ENCODE peak calls at places on chromosomes 6 and 20, in four cellular contexts. One of them, this sample, is unnamed.

GRCh38 chr20:62887147-62887859 is 25.7 kb upstream of the TCFL5 start:
- DNase-seq in spleen: no peak
- DNase-seq in COR-L47: peak; percentile 83
- DNase-seq in activated naive CD8-positive, alpha-beta T cell treated with anti-CD3 and anti-CD28 coated beads, Interleukin-2, amount 10 ng/mL, durations not matched to agents 7 days and 5 days: no peak
- DNase-seq in this sample: peak; percentile 84

GRCh38 chr6:78611097-78611625 is 256.2 kb upstream of the IRAK1BP1 start:
- DNase-seq in COR-L47: no peak
- DNase-seq in activated naive CD8-positive, alpha-beta T cell treated with anti-CD3 and anti-CD28 coated beads, Interleukin-2, amount 10 ng/mL, durations not matched to agents 7 days and 5 days: no peak
- DNase-seq in spleen: no peak
- DNase-seq in this sample: no peak

GRCh38 chr6:31587791-31588777 is 2.0 kb downstream of the LST1 start:
- DNase-seq in activated naive CD8-positive, alpha-beta T cell treated with anti-CD3 and anti-CD28 coated beads, Interleukin-2, amount 10 ng/mL, durations not matched to agents 7 days and 5 days: no peak
- DNase-seq in COR-L47: no peak
- DNase-seq in spleen: no peak
- DNase-seq in this sample: no peak

GRCh38 chr6:83600531-83600930 is 88.2 kb downstream of the PRSS35 start:
- DNase-seq in COR-L47: no peak
- DNase-seq in activated naive CD8-positive, alpha-beta T cell treated with anti-CD3 and anti-CD28 coated beads, Interleukin-2, amount 10 ng/mL, durations not matched to agents 7 days and 5 days: no peak
- DNase-seq in spleen: no peak
- DNase-seq in this sample: no peak

GRCh38 chr6:106973841-106974336 is 640 bp downstream of the CD24 start:
- DNase-seq in activated naive CD8-positive, alpha-beta T cell treated with anti-CD3 and anti-CD28 coated beads, Interleukin-2, amount 10 ng/mL, durations not matched to agents 7 days and 5 days: peak; percentile 34
- DNase-seq in COR-L47: no peak
- DNase-seq in spleen: peak; percentile 82
- DNase-seq in this sample: no peak

GRCh38 chr6:41824571-41825569 is 37.4 kb downstream of the TOMM6 start:
- DNase-seq in COR-L47: no peak
- DNase-seq in activated naive CD8-positive, alpha-beta T cell treated with anti-CD3 and anti-CD28 coated beads, Interleukin-2, amount 10 ng/mL, durations not matched to agents 7 days and 5 days: no peak
- DNase-seq in spleen: no peak
- DNase-seq in this sample: no peak

GRCh38 chr6:112253842-112254816 is at the start of gene LAMA4:
- DNase-seq in COR-L47: no peak
- DNase-seq in activated naive CD8-positive, alpha-beta T cell treated with anti-CD3 and anti-CD28 coated beads, Interleukin-2, amount 10 ng/mL, durations not matched to agents 7 days and 5 days: peak; percentile 45
- DNase-seq in spleen: peak; percentile 77
- DNase-seq in this sample: peak; percentile 29

GRCh38 chr20:1144401-1145172 is 26.2 kb downstream of the PSMF1 start:
- DNase-seq in COR-L47: no peak
- DNase-seq in activated naive CD8-positive, alpha-beta T cell treated with anti-CD3 and anti-CD28 coated beads, Interleukin-2, amount 10 ng/mL, durations not matched to agents 7 days and 5 days: no peak
- DNase-seq in spleen: no peak
- DNase-seq in this sample: no peak

GRCh38 chr20:58701431-58702160 is 9.0 kb downstream of the NPEPL1 start:
- DNase-seq in activated naive CD8-positive, alpha-beta T cell treated with anti-CD3 and anti-CD28 coated beads, Interleukin-2, amount 10 ng/mL, durations not matched to agents 7 days and 5 days: no peak
- DNase-seq in spleen: peak; percentile 58
- DNase-seq in COR-L47: no peak
- DNase-seq in this sample: peak; percentile 4

GRCh38 chr6:41723178-41723935 is 12.1 kb downstream of the TFEB start:
- DNase-seq in COR-L47: no peak
- DNase-seq in spleen: peak; percentile 96
- DNase-seq in activated naive CD8-positive, alpha-beta T cell treated with anti-CD3 and anti-CD28 coated beads, Interleukin-2, amount 10 ng/mL, durations not matched to agents 7 days and 5 days: no peak
- DNase-seq in this sample: peak; percentile 70

GRCh38 chr6:112308476-112308875 is 38.7 kb upstream of the RFPL4B start:
- DNase-seq in COR-L47: no peak
- DNase-seq in activated naive CD8-positive, alpha-beta T cell treated with anti-CD3 and anti-CD28 coated beads, Interleukin-2, amount 10 ng/mL, durations not matched to agents 7 days and 5 days: no peak
- DNase-seq in spleen: no peak
- DNase-seq in this sample: no peak

GRCh38 chr20:1165521-1165920 is 19.3 kb downstream of the TMEM74B start:
- DNase-seq in activated naive CD8-positive, alpha-beta T cell treated with anti-CD3 and anti-CD28 coated beads, Interleukin-2, amount 10 ng/mL, durations not matched to agents 7 days and 5 days: no peak
- DNase-seq in spleen: no peak
- DNase-seq in COR-L47: no peak
- DNase-seq in this sample: no peak

GRCh38 chr6:18985061-18985460 is 597.9 kb downstream of the RNF144B start:
- DNase-seq in activated naive CD8-positive, alpha-beta T cell treated with anti-CD3 and anti-CD28 coated beads, Interleukin-2, amount 10 ng/mL, durations not matched to agents 7 days and 5 days: no peak
- DNase-seq in spleen: no peak
- DNase-seq in COR-L47: peak; percentile 48
- DNase-seq in this sample: no peak

GRCh38 chr6:133341607-133342158 is 100.5 kb downstream of the EYA4 start:
- DNase-seq in activated naive CD8-positive, alpha-beta T cell treated with anti-CD3 and anti-CD28 coated beads, Interleukin-2, amount 10 ng/mL, durations not matched to agents 7 days and 5 days: no peak
- DNase-seq in spleen: no peak
- DNase-seq in COR-L47: peak; percentile 5
- DNase-seq in this sample: no peak

GRCh38 chr20:61297981-61298380 is 45.9 kb downstream of the CDH4 start:
- DNase-seq in COR-L47: no peak
- DNase-seq in activated naive CD8-positive, alpha-beta T cell treated with anti-CD3 and anti-CD28 coated beads, Interleukin-2, amount 10 ng/mL, durations not matched to agents 7 days and 5 days: no peak
- DNase-seq in spleen: peak; percentile 52
- DNase-seq in this sample: no peak